ENCODE peak calls at places on chromosomes 13 and 19, in seven cellular contexts. H, S, Z, G, V, B and W are unnamed samples.

GRCh38 chr13:111610077-111610476 is 289.6 kb downstream of the TEX29 start:
- DNase-seq in H (no peak), S (no peak), Z (no peak), G (no peak), V (no peak), B (no peak), W (peak; percentile 29)

GRCh38 chr19:38915329-38916321 is 3.6 kb upstream of the CCER2 start:
- DNase-seq in H (no peak), S (no peak), Z (no peak), G (no peak), V (no peak), B (no peak), W (no peak)

GRCh38 chr13:35393886-35394285 is 82.6 kb downstream of the MAB21L1 start:
- DNase-seq in H (no peak), S (no peak), Z (no peak), G (no peak), V (no peak), B (no peak), W (no peak)

GRCh38 chr19:51364200-51365106 is 1.7 kb downstream of the ETFB start:
- DNase-seq in H (no peak), S (peak; percentile 38), Z (peak; percentile 32), G (no peak), V (no peak), B (no peak), W (no peak)

GRCh38 chr19:29259153-29259552 is 46.2 kb upstream of the UQCRFS1 start:
- DNase-seq in H (no peak), S (peak; percentile 18), Z (peak; percentile 12), G (no peak), V (no peak), B (no peak), W (no peak)

GRCh38 chr13:110520431-110521295 is 40.9 kb downstream of the RAB20 start:
- DNase-seq in H (no peak), S (peak; percentile 69), Z (peak; percentile 86), G (peak; percentile 43), V (no peak), B (no peak), W (no peak)

GRCh38 chr19:29714371-29714952 is 599 bp downstream of the C19orf12 start:
- DNase-seq in H (no peak), S (no peak), Z (no peak), G (no peak), V (peak; percentile 28), B (no peak), W (no peak)

GRCh38 chr19:39430675-39431593 is 4.8 kb downstream of the RPS16 start:
- DNase-seq in H (peak; percentile 77), S (peak; percentile 99), Z (peak; percentile 98), G (no peak), V (no peak), B (peak; percentile 61), W (no peak)

GRCh38 chr13:79317856-79318255 is 88.2 kb downstream of the RBM26 start:
- DNase-seq in H (no peak), S (no peak), Z (no peak), G (no peak), V (no peak), B (no peak), W (no peak)

GRCh38 chr13:107743100-107743499 is 472.2 kb downstream of the LIG4 start:
- DNase-seq in H (no peak), S (no peak), Z (no peak), G (no peak), V (no peak), B (no peak), W (no peak)

GRCh38 chr19:14337510-14337909 is 43.7 kb upstream of the ADGRE5 start:
- DNase-seq in H (no peak), S (peak; percentile 29), Z (peak; percentile 35), G (no peak), V (no peak), B (no peak), W (no peak)

GRCh38 chr13:100397627-100398026 is 191.0 kb downstream of the GGACT start:
- DNase-seq in H (no peak), S (no peak), Z (no peak), G (no peak), V (no peak), B (no peak), W (no peak)

GRCh38 chr13:75836441-75836840 is 200.3 kb downstream of the LMO7 start:
- DNase-seq in H (peak; percentile 6), S (no peak), Z (no peak), G (no peak), V (no peak), B (no peak), W (no peak)

GRCh38 chr19:4575267-4575793 is 15.8 kb upstream of the SEMA6B start:
- DNase-seq in H (no peak), S (peak; percentile 99), Z (peak; percentile 97), G (peak; percentile 80), V (no peak), B (peak; percentile 74), W (peak; percentile 71)

GRCh38 chr13:41216160-41216559 is 21.8 kb upstream of the KBTBD7 start:
- DNase-seq in H (no peak), S (peak; percentile 52), Z (peak; percentile 27), G (peak; percentile 57), V (no peak), B (no peak), W (no peak)

GRCh38 chr13:99982021-99982740 is 597 bp downstream of the ZIC2 start:
- DNase-seq in H (no peak), S (no peak), Z (no peak), G (no peak), V (no peak), B (no peak), W (peak; percentile 47)

GRCh38 chr19:7872306-7873204 is 1.6 kb downstream of the PRR36 start:
- DNase-seq in H (no peak), S (no peak), Z (no peak), G (no peak), V (no peak), B (no peak), W (no peak)

GRCh38 chr13:44108345-44108858 is 228.7 kb downstream of the LACC1 start:
- DNase-seq in H (no peak), S (no peak), Z (peak; percentile 20), G (no peak), V (no peak), B (no peak), W (no peak)

GRCh38 chr19:38683393-38684077 is 36.1 kb downstream of the ACTN4 start:
- DNase-seq in H (peak; percentile 52), S (peak; percentile 94), Z (peak; percentile 90), G (no peak), V (no peak), B (peak; percentile 100), W (no peak)

GRCh38 chr13:106922384-106922783 is 354.4 kb upstream of the ARGLU1 start:
- DNase-seq in H (no peak), S (no peak), Z (no peak), G (no peak), V (no peak), B (no peak), W (no peak)

GRCh38 chr19:50510121-50510670 is 795 bp downstream of the JOSD2 start:
- DNase-seq in H (no peak), S (no peak), Z (peak; percentile 16), G (no peak), V (no peak), B (no peak), W (no peak)

GRCh38 chr19:38831142-38831605 is 420 bp downstream of the ECH1 start:
- DNase-seq in H (peak; percentile 66), S (peak; percentile 92), Z (peak; percentile 94), G (peak; percentile 76), V (no peak), B (peak; percentile 73), W (peak; percentile 24)

GRCh38 chr13:78478183-78478582 is 125.2 kb downstream of the POU4F1 start:
- DNase-seq in H (no peak), S (no peak), Z (no peak), G (no peak), V (no peak), B (no peak), W (no peak)

GRCh38 chr13:51047434-51048165 is 63.5 kb downstream of the C13orf42 start:
- DNase-seq in H (no peak), S (no peak), Z (no peak), G (no peak), V (no peak), B (no peak), W (no peak)